ENCODE peak calls at places on chromosomes 3 and 15, in seven cellular contexts. L, N, G, V, O, S and M are unnamed samples.

GRCh38 chr3:55190296-55190695 is 262.4 kb upstream of the LRTM1 start:
- DNase-seq in L (no peak), N (no peak), G (peak; percentile 78), V (no peak), O (no peak), S (no peak), M (no peak)

GRCh38 chr15:101522621-101523559 is 33.4 kb upstream of the PCSK6 start:
- DNase-seq in L (no peak), N (no peak), G (no peak), V (no peak), O (no peak), S (no peak), M (no peak)

GRCh38 chr3:50611464-50612233 is at the start of gene CISH:
- DNase-seq in L (peak; percentile 100), N (peak; percentile 89), G (peak; percentile 91), V (peak; percentile 93), O (peak; percentile 83), S (peak; percentile 98), M (peak; percentile 91)

GRCh38 chr15:101320501-101321052 is 25.5 kb upstream of the SNRPA1 start:
- DNase-seq in L (peak; percentile 85), N (peak; percentile 15), G (peak; percentile 51), V (peak; percentile 34), O (peak; percentile 54), S (peak; percentile 84), M (peak; percentile 65)

GRCh38 chr3:176274161-176274560 is 923.1 kb downstream of the TBL1XR1 start:
- DNase-seq in L (no peak), N (no peak), G (no peak), V (no peak), O (no peak), S (no peak), M (no peak)

GRCh38 chr15:101201411-101202174 is 50.3 kb downstream of the CHSY1 start:
- DNase-seq in L (peak; percentile 87), N (peak; percentile 88), G (peak; percentile 99), V (peak; percentile 99), O (no peak), S (peak; percentile 75), M (no peak)

GRCh38 chr3:183537295-183537730 is 18.2 kb downstream of the KLHL6 start:
- DNase-seq in L (peak; percentile 81), N (peak; percentile 20), G (peak; percentile 49), V (no peak), O (no peak), S (peak; percentile 69), M (no peak)

GRCh38 chr3:194083253-194084224 is 52.4 kb upstream of the HES1 start:
- DNase-seq in L (peak; percentile 68), N (no peak), G (no peak), V (no peak), O (no peak), S (no peak), M (no peak)

GRCh38 chr3:29212789-29213433 is 68.0 kb upstream of the RBMS3 start:
- DNase-seq in L (no peak), N (no peak), G (no peak), V (no peak), O (no peak), S (no peak), M (no peak)

GRCh38 chr3:149686996-149687395 is 29.2 kb upstream of the WWTR1 start:
- DNase-seq in L (no peak), N (no peak), G (no peak), V (no peak), O (no peak), S (no peak), M (no peak)

GRCh38 chr3:33380653-33381052 is 59.6 kb downstream of the UBP1 start:
- DNase-seq in L (no peak), N (no peak), G (no peak), V (no peak), O (no peak), S (no peak), M (no peak)

GRCh38 chr3:129673897-129674797 is 67.7 kb upstream of the PLXND1 start:
- DNase-seq in L (no peak), N (no peak), G (no peak), V (no peak), O (no peak), S (no peak), M (no peak)

GRCh38 chr15:67101981-67102929 is 36.9 kb downstream of the SMAD3 start:
- DNase-seq in L (no peak), N (no peak), G (peak; percentile 87), V (no peak), O (peak; percentile 39), S (no peak), M (peak; percentile 20)

GRCh38 chr3:23333633-23334032 is 130.5 kb downstream of the UBE2E2 start:
- DNase-seq in L (no peak), N (no peak), G (no peak), V (no peak), O (no peak), S (no peak), M (no peak)

DNA sequence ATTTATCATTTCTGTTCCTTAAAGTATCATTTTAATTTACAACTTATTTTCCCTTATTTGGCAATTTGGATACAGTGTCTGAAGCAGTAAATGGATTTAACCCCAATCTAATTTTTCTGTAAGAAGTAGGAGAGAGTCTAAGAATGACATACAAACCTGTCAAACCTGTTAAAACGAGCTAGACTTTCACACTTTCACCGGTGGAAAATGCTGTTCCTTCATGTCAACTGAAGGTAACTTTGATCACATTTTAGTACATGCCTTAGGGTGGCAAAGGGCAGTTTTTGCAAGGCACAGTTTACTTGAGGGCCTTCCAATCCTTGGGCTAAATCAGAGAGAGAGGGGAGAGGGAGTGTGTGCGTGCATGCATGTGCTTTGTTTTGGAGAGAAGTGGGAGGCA is 221.4 kb downstream of the THSD4 start:
- DNase-seq in L (no peak), N (no peak), G (no peak), V (no peak), O (no peak), S (no peak), M (no peak)
- H3K27ac ChIP-seq in L (no peak overlapping the region), N (no peak overlapping the region), G (peak overlapping the region; percentile 5), V (no peak overlapping the region), O (no peak overlapping the region), S (no peak overlapping the region), M (no peak overlapping the region)

DNA sequence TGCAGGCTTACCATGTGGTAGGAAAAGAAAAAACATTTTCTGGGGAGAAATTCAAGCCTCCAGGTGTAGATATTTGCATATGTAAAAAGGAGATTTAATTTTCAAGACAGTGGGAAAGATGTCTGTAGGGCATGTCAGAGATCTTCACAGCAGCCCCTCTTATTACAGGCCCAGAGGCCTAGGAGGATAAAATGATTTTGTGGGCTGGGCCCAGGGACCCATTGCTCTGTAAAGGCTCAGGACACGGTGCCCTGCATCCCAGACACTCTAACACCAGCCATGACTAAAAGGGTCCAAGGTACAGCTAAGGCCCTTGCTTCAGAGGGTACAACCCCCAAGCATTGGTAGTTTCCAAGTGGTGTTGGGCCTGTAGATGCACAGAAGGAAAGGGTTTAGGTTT is 680.1 kb downstream of the IGSF11 start:
- DNase-seq in L (no peak), N (no peak), G (no peak), V (no peak), O (no peak), S (no peak), M (no peak)
- H3K9me3 ChIP-seq in L (peaks cover 52% of the 10 kb centered on the region), N (peaks cover 35% of the 10 kb centered on the region), G (peaks cover 5% of the 10 kb centered on the region), V (no peaks in the 10 kb centered on the region), O (no peaks in the 10 kb centered on the region), S (peaks cover 19% of the 10 kb centered on the region), M (no peaks in the 10 kb centered on the region)

GRCh38 chr3:46845397-46845859 is 17.8 kb downstream of the MYL3 start:
- DNase-seq in L (no peak), N (peak; percentile 72), G (peak; percentile 62), V (peak; percentile 65), O (no peak), S (peak; percentile 85), M (no peak)

GRCh38 chr3:46847744-46848143 is 15.5 kb downstream of the MYL3 start:
- DNase-seq in L (no peak), N (no peak), G (no peak), V (no peak), O (no peak), S (no peak), M (no peak)

GRCh38 chr3:46848271-46849097 is 14.8 kb downstream of the MYL3 start:
- DNase-seq in L (no peak), N (no peak), G (peak; percentile 22), V (peak; percentile 51), O (no peak), S (no peak), M (peak; percentile 45)

GRCh38 chr3:46845860-46846623 is 17.2 kb downstream of the MYL3 start:
- DNase-seq in L (peak; percentile 90), N (peak; percentile 65), G (peak; percentile 57), V (peak; percentile 85), O (peak; percentile 67), S (peak; percentile 88), M (peak; percentile 75)

DNA sequence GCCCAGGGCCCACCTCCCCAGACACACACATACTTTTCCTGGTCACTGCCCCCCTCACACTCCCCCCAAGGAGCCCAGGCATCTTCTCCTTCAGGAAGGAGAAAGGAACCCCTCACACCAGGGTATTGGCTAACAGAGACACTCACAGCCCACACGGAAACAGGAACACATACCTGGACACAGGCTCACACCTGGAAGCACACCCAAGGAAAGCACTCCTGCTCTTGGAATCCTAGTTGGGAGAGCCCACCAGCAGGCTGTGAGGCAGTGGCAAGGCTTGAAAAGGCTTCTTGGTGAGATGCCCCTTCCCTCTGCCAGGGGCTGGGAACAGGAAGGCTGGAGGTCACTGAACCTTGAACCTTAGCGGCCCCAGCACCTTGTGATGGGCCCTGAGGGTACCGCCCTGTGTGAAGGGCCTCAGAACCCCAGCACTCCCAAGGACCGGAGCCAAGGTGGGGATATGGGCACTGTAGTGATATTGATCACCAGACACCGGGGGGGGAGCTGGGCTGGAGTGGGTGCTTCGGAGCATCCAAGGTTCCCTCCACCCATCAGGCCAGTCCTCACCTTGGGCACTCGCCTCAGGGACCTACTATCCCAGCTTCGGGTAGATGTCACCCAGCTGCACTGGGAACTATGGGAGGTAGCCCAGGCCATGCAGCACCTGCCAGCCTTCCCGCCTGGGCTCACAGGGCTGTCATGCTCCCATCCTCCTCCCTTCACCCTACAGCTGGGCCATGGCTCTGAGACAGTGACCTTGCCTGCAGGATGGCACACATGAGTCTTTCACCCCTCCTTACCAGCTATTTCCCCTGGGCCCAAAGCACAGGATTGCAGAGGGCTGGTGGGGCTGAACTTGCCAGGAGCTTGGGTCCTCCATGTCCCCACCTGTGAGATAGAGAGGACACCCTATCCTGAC is 16.4 kb downstream of the MYL3 start:
- DNase-seq in L (no peak), N (no peak), G (no peak), V (peak; percentile 38), O (no peak), S (no peak), M (no peak)
- H3K27ac ChIP-seq in L (no peak overlapping the region), N (peak overlapping the region; percentile 88), G (no peak overlapping the region), V (no peak overlapping the region), O (no peak overlapping the region), S (peak overlapping the region; percentile 80), M (no peak overlapping the region)

GRCh38 chr3:191809326-191809949 is 348.5 kb downstream of the PYDC2 start:
- DNase-seq in L (no peak), N (no peak), G (no peak), V (no peak), O (no peak), S (no peak), M (no peak)

GRCh38 chr3:191802671-191803070 is 341.7 kb downstream of the PYDC2 start:
- DNase-seq in L (no peak), N (no peak), G (no peak), V (no peak), O (no peak), S (no peak), M (no peak)

DNA sequence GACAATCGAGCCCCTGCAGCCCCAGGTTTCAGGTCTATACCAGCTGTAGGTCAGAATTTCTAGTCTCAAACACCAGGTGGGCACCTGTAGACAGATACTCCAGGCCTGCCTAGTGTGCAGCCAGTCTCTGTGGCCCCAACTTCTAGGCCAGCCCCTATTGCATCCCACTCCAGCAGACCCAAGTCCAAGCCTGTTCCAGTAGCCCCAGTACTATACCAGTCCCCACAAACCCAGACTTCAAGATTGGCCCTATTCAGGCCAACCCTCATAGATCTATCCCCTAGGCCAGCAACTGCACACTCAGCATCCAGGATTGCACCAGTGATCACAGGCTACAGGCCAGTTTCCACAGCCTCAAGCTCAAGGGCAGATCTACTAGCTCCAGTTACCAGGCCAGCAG is 344.0 kb downstream of the PYDC2 start:
- DNase-seq in L (no peak), N (no peak), G (no peak), V (no peak), O (no peak), S (no peak), M (no peak)
- H3K9me3 ChIP-seq in L (peaks cover 58% of the 10 kb centered on the region), N (peaks cover 39% of the 10 kb centered on the region), G (peaks cover 37% of the 10 kb centered on the region), V (no peaks in the 10 kb centered on the region), O (no peaks in the 10 kb centered on the region), S (peaks cover 31% of the 10 kb centered on the region), M (no peaks in the 10 kb centered on the region)